ENCODE peak calls at places on chromosomes 2 and 18, in ten cellular contexts. I is left lung, J is RWPE1, M is mammary epithelial cell, B is stomach, Z is cardiac muscle cell, L is A549, V is coronary artery, P is transverse colon, Q is A673. E is an unnamed sample.

GRCh38 chr18:25830787-25831186 is 259.6 kb downstream of the SS18 start:
- DNase-seq in I (no peak), J (no peak), M (peak), B (peak), Z (no peak), L (no peak), V (no peak), P (no peak), Q (no peak), E (no peak)

GRCh38 chr2:176126929-176127768 is 2.4 kb upstream of the HOXD8 start:
- DNase-seq in I (peak), J (no peak), M (no peak), B (peak), Z (peak), L (no peak), V (no peak), P (peak), Q (peak), E (peak)

GRCh38 chr2:144519934-144520717 is at the start of gene ZEB2:
- DNase-seq in I (peak), J (no peak), M (no peak), B (no peak), Z (peak), L (peak), V (peak), P (peak), Q (peak), E (no peak)

GRCh38 chr2:239467281-239467955 is 66.6 kb upstream of the HDAC4 start:
- DNase-seq in I (peak), J (no peak), M (no peak), B (no peak), Z (no peak), L (no peak), V (peak), P (no peak), Q (no peak), E (no peak)

GRCh38 chr2:10276481-10277292 is 26.0 kb upstream of the HPCAL1 start:
- DNase-seq in I (no peak), J (no peak), M (no peak), B (no peak), Z (no peak), L (no peak), V (no peak), P (no peak), Q (no peak), E (no peak)

GRCh38 chr2:216491757-216492635 is 6.6 kb upstream of the RPL37A start:
- DNase-seq in I (no peak), J (no peak), M (no peak), B (no peak), Z (no peak), L (no peak), V (no peak), P (no peak), Q (peak), E (no peak)

GRCh38 chr2:129661942-129662341 is 317.5 kb upstream of the RAB6C start:
- DNase-seq in I (no peak), J (no peak), M (no peak), B (no peak), Z (no peak), L (no peak), V (no peak), P (no peak), Q (peak), E (no peak)

GRCh38 chr2:26757873-26758789 is 6.0 kb upstream of the SLC35F6 start:
- DNase-seq in I (no peak), J (peak), M (peak), B (peak), Z (no peak), L (peak), V (no peak), P (no peak), Q (peak), E (no peak)

DNA sequence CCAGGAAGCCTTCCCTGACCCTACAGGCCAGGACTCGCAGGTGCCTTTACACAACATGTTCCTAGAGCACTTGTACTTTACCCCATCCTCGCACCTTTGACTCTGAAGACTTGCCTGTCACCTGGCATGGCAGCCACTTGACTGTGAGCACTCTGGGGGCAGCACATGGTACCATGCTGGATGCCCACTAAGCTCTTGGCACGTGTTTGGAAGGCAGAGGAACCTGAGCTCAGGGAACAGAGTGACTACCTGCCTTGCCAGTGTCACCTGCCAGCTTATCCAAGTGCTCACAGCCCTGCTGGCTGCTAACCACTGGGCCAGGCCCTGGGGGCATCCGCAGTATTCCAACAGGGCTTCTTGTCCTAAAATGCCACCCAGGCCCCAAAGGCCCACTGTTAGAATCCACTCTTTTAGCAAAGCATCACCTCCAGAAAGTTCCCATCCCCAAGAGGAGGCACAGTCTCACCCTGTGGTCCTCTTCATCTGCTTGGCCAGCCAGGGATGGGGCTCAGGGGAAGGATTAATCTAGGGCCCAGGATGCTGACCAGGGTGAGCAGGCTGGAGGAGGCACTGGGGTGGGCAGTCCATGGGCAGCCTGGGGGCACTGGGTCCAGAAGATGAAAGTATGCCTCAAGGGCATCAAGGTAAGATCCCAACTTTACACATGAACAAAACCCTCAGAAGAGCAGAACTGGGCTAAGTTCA is 57.0 kb downstream of the ZBTB7C start:
- DNase-seq in I (no peak), J (no peak), M (no peak), B (no peak), Z (no peak), L (no peak), V (peak), P (no peak), Q (no peak), E (no peak)
- H3K27ac ChIP-seq in I (no peak), J (no peak), M (no peak), B (no peak), Z (no peak), L (no peak), V (no peak), P (no peak), Q (no peak), E (no peak)

GRCh38 chr2:53672881-53673522 is 94.6 kb upstream of the CHAC2 start:
- DNase-seq in I (no peak), J (no peak), M (no peak), B (no peak), Z (no peak), L (no peak), V (no peak), P (no peak), Q (no peak), E (no peak)
- TF ChIP-seq CTCF in I (no peak), J (no peak), M (no peak), B (no peak), Z (no peak), L (no peak), V (no peak), P (no peak), Q (no peak), E (no peak)

GRCh38 chr2:196987298-196987653 is 60.8 kb upstream of the PGAP1 start:
- DNase-seq in I (no peak), J (no peak), M (no peak), B (no peak), Z (no peak), L (no peak), V (no peak), P (no peak), Q (no peak), E (no peak)

GRCh38 chr2:196984888-196985287 is 58.4 kb upstream of the PGAP1 start:
- DNase-seq in I (no peak), J (no peak), M (no peak), B (no peak), Z (no peak), L (no peak), V (no peak), P (no peak), Q (no peak), E (no peak)

GRCh38 chr2:196980498-196980897 is 54.0 kb upstream of the PGAP1 start:
- DNase-seq in I (no peak), J (no peak), M (no peak), B (no peak), Z (no peak), L (no peak), V (no peak), P (no peak), Q (peak), E (no peak)

GRCh38 chr2:196985524-196986183 is 59.1 kb upstream of the PGAP1 start:
- DNase-seq in I (no peak), J (no peak), M (no peak), B (no peak), Z (no peak), L (no peak), V (no peak), P (no peak), Q (no peak), E (no peak)

GRCh38 chr2:196983934-196984333 is 57.4 kb upstream of the PGAP1 start:
- DNase-seq in I (no peak), J (no peak), M (peak), B (no peak), Z (no peak), L (no peak), V (no peak), P (no peak), Q (no peak), E (no peak)
- H3K27ac ChIP-seq in I (peak), J (no peak), M (no peak), B (no peak), Z (no peak), L (no peak), V (no peak), P (no peak), Q (no peak), E (no peak)

DNA sequence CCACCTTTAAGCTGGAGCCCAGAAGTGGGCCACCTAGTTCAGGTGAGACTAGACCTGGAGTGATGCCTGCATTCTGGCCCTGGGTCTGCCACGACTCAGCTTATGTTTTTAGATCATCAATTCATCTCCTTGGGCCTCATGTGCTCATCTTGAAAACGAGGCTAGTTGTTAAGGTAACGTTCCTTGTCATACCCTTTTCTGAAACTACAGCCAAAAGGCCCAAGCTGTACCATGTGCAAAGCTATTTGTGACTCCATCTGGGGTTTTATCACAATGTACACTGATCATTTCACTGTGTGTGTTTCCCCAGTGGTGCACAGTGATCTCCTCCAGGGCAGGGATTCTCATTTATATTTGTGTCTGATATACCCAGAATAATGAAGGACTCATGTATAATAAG is 138.4 kb upstream of the COPS8 start:
- DNase-seq in I (no peak), J (no peak), M (no peak), B (no peak), Z (no peak), L (no peak), V (no peak), P (no peak), Q (no peak), E (no peak)
- TF ChIP-seq CTCF in I (no peak), J (no peak), M (no peak), B (no peak), Z (no peak), L (no peak), V (no peak), P (no peak), Q (no peak), E (no peak)

DNA sequence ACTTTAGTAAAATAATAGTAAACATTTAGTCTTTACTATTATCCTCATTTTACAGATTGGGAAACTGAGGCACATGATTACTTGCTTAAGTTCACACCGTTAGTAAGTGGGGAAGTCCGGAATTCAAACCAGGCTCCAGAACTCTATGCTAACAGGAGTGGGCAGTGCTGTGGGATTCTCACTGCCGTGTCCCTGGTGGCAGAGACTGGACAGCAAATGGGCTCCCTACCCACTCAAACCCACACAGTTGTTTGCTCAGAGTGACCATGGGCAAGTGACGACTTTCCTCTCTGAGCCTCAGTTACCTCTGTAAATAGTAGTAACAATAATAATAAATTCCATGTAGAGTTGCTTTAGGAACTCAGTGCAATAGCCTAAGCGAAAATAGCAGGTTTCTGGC is 24.0 kb downstream of the MAIP1 start:
- DNase-seq in I (no peak), J (no peak), M (no peak), B (no peak), Z (no peak), L (no peak), V (no peak), P (no peak), Q (no peak), E (no peak)
- H3K27ac ChIP-seq in I (no peak), J (no peak), M (no peak), B (no peak), Z (no peak), L (peak), V (no peak), P (no peak), Q (no peak), E (no peak)

GRCh38 chr2:43437363-43437762 is 158.5 kb downstream of the THADA start:
- DNase-seq in I (no peak), J (no peak), M (no peak), B (no peak), Z (no peak), L (no peak), V (no peak), P (no peak), Q (no peak), E (no peak)

GRCh38 chr2:43441195-43441594 is 154.6 kb downstream of the THADA start:
- DNase-seq in I (no peak), J (no peak), M (no peak), B (no peak), Z (no peak), L (no peak), V (no peak), P (no peak), Q (no peak), E (no peak)

GRCh38 chr2:43438342-43438741 is 157.5 kb downstream of the THADA start:
- DNase-seq in I (no peak), J (no peak), M (no peak), B (no peak), Z (no peak), L (no peak), V (no peak), P (no peak), Q (no peak), E (no peak)

GRCh38 chr2:43436431-43436830 is 159.4 kb downstream of the THADA start:
- DNase-seq in I (no peak), J (no peak), M (no peak), B (no peak), Z (no peak), L (no peak), V (no peak), P (no peak), Q (no peak), E (no peak)

DNA sequence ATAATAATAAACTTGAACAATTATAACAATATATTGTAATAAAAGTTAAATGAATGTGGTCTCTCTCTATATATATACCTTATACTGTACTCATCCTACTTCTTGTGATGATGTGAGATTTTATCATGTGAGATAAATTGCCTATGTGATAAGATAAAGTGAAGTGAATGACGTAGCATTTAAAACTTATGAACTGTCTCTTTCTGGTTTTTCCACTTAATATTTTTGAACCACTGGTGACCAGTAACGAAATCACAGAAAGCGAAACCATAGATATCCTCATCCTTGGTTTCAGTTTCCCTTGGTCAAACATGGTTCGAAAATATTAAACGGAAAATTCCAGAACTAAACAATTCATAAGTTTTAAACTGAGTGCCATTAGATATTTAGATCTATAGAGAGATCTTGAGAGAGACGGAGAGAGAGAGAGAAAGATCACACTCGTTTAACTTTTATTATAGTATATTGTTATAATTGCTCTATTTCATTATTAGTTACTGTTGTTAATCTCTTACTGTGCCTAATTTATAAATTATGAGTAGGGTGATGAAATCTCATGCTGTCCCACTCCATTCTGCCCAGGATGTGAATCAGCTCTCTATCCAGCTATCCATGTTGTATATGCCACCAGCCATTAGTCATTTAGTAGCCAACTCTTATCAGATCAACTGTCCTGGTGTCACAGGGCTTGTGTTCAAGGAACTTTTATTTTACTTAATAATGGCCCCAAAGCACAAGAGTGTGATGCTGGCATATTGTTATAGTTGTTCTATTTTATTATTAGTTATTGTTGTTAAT is 156.8 kb downstream of the THADA start:
- DNase-seq in I (no peak), J (no peak), M (no peak), B (no peak), Z (no peak), L (no peak), V (no peak), P (no peak), Q (peak), E (no peak)
- TF ChIP-seq CTCF in I (no peak), J (no peak), M (no peak), B (no peak), Z (no peak), L (no peak), V (no peak), P (no peak), Q (no peak), E (no peak)